ENCODE peak calls at places on chromosome X, in nine cellular contexts. K is fibroblast of pulmonary artery, T is uterus, X is T-helper 2 cell, P is HT1080, O is SK-N-SH, U is naive B cell, R is GM12892, F is activated T-cell treated with anti-CD3 and anti-CD28 coated beads for 48 hours. Y is an unnamed sample.

GRCh38 chrX:100654256-100654655 is 10.3 kb downstream of the SRPX2 start:
- DNase-seq in F (no peak), T (no peak), P (peak; percentile 21), X (no peak), K (peak; percentile 55), O (peak; percentile 21), R (no peak), U (no peak), Y (peak; percentile 63)

GRCh38 chrX:68947882-68948605 is 119.2 kb downstream of the EFNB1 start:
- DNase-seq in R (no peak), T (no peak), F (no peak), U (no peak), X (no peak), O (peak; percentile 76), P (no peak), K (no peak), Y (no peak)

GRCh38 chrX:95764972-95765451 is 919.6 kb upstream of the DIAPH2 start:
- DNase-seq in F (no peak), T (no peak), K (peak; percentile 64), O (peak; percentile 14), R (no peak), X (no peak), P (peak; percentile 5), U (no peak), Y (peak; percentile 70)

GRCh38 chrX:115047715-115048114 is 30.3 kb upstream of the IL13RA2 start:
- DNase-seq in R (no peak), F (no peak), O (no peak), X (no peak), P (no peak), U (no peak), T (no peak), K (no peak), Y (no peak)

GRCh38 chrX:151734446-151734845 is at the start of gene CNGA2:
- DNase-seq in U (no peak), O (no peak), F (no peak), X (no peak), P (no peak), T (no peak), K (no peak), R (no peak), Y (no peak)

GRCh38 chrX:53711446-53711845 is 24.9 kb upstream of the HUWE1 start:
- DNase-seq in R (no peak), U (no peak), T (no peak), X (no peak), K (no peak), O (no peak), F (no peak), P (no peak), Y (no peak)

GRCh38 chrX:30521440-30522182 is 56.0 kb downstream of the TASL start:
- DNase-seq in X (no peak), K (peak; percentile 76), T (no peak), U (no peak), R (no peak), O (no peak), P (peak; percentile 83), F (no peak), Y (no peak)

GRCh38 chrX:139882299-139882698 is 50.6 kb downstream of the ATP11C start:
- DNase-seq in R (no peak), X (no peak), P (no peak), O (no peak), U (no peak), T (no peak), K (peak; percentile 29), F (no peak), Y (no peak)

GRCh38 chrX:138127314-138127713 is 561.4 kb downstream of the ZIC3 start:
- DNase-seq in K (no peak), X (no peak), R (no peak), U (no peak), P (peak; percentile 95), F (no peak), T (no peak), O (no peak), Y (no peak)

GRCh38 chrX:115147220-115147619 is 42.0 kb upstream of the RBMXL3 start:
- DNase-seq in U (no peak), K (peak; percentile 45), P (peak; percentile 2), T (no peak), R (no peak), X (no peak), O (peak; percentile 6), F (no peak), Y (no peak)

Y was measured in endodermal cell.